ENCODE peak calls at places on chromosome 4, in eight cellular contexts. A, F, R, Y, V, E, B and G are unnamed samples.

GRCh38 chr4:183154701-183155391 is 55.8 kb downstream of the WWC2 start:
- DNase-seq in B (no peak), R (no peak), F (peak; percentile 76), Y (no peak), A (no peak), E (no peak), V (no peak), G (no peak)

GRCh38 chr4:132809298-132810032 is 339.6 kb upstream of the PCDH10 start:
- DNase-seq in Y (no peak), A (no peak), B (peak; percentile 47), R (no peak), V (no peak), F (peak; percentile 77), E (no peak), G (no peak)

GRCh38 chr4:102717448-102718092 is 43.2 kb downstream of the MANBA start:
- DNase-seq in A (peak; percentile 69), R (peak; percentile 15), F (no peak), B (no peak), V (no peak), Y (no peak), E (no peak), G (no peak)

GRCh38 chr4:18033111-18034085 is 11.8 kb upstream of the LCORL start:
- DNase-seq in E (no peak), V (no peak), F (no peak), A (peak; percentile 52), B (no peak), Y (no peak), R (no peak), G (no peak)

GRCh38 chr4:131632877-131633276 is 1516.2 kb upstream of the PCDH10 start:
- DNase-seq in F (no peak), R (no peak), Y (no peak), A (no peak), B (no peak), E (no peak), V (no peak), G (peak; percentile 66)

GRCh38 chr4:73985528-73985852 is 2.5 kb downstream of the PPBP start:
- DNase-seq in A (no peak), B (no peak), R (no peak), F (no peak), Y (no peak), E (no peak), V (no peak), G (no peak)

GRCh38 chr4:8050555-8051206 is 107.9 kb downstream of the ABLIM2 start:
- DNase-seq in V (no peak), Y (peak; percentile 90), R (peak; percentile 20), A (no peak), F (peak; percentile 69), B (peak; percentile 45), E (no peak), G (no peak)

GRCh38 chr4:144591401-144591800 is 54.6 kb upstream of the HHIP start:
- DNase-seq in F (no peak), A (peak; percentile 91), Y (no peak), V (no peak), R (peak; percentile 71), B (no peak), E (no peak), G (no peak)

GRCh38 chr4:153887217-153887616 is 98.3 kb upstream of the SFRP2 start:
- DNase-seq in E (no peak), F (no peak), B (no peak), A (no peak), R (no peak), Y (no peak), V (no peak), G (no peak)

GRCh38 chr4:108620933-108621905 is 843 bp downstream of the RPL34 start:
- DNase-seq in B (no peak), E (peak; percentile 32), Y (no peak), F (no peak), R (no peak), A (peak; percentile 14), V (no peak), G (no peak)

GRCh38 chr4:23333556-23333945 is 556.3 kb downstream of the PPARGC1A start:
- DNase-seq in E (no peak), V (no peak), A (peak; percentile 70), B (no peak), F (no peak), Y (no peak), R (peak; percentile 89), G (no peak)

GRCh38 chr4:1516261-1516660 is 110.0 kb upstream of the NKX1-1 start:
- DNase-seq in B (no peak), F (no peak), R (no peak), A (no peak), V (no peak), Y (no peak), E (no peak), G (no peak)